ENCODE peak calls at places on chromosome 9, in ten cellular contexts. Z, V, K, G, U, A, O, F, L and J are unnamed samples.

GRCh38 chr9:98334796-98335195 is 79.3 kb upstream of the TBC1D2 start:
- DNase-seq in Z (no peak), V (no peak), K (no peak), G (no peak), U (no peak), A (no peak), O (no peak), F (no peak), L (no peak), J (no peak)

GRCh38 chr9:80012557-80013330 is 441.0 kb downstream of the TLE4 start:
- DNase-seq in Z (no peak), V (no peak), K (no peak), G (no peak), U (no peak), A (no peak), O (no peak), F (no peak), L (no peak), J (no peak)

GRCh38 chr9:70205366-70206020 is 53.3 kb upstream of the SMC5 start:
- DNase-seq in Z (no peak), V (no peak), K (no peak), G (no peak), U (no peak), A (no peak), O (no peak), F (no peak), L (no peak), J (no peak)

GRCh38 chr9:114896344-114896743 is 34.0 kb downstream of the TNFSF8 start:
- DNase-seq in Z (no peak), V (no peak), K (no peak), G (no peak), U (no peak), A (no peak), O (no peak), F (no peak), L (no peak), J (no peak)

GRCh38 chr9:131111186-131111853 is 14.1 kb upstream of the NUP214 start:
- DNase-seq in Z (no peak), V (no peak), K (no peak), G (no peak), U (no peak), A (no peak), O (no peak), F (peak), L (no peak), J (no peak)

GRCh38 chr9:116482740-116483139 is 204.4 kb upstream of the TRIM32 start:
- DNase-seq in Z (no peak), V (no peak), K (no peak), G (no peak), U (no peak), A (no peak), O (no peak), F (no peak), L (peak), J (no peak)

GRCh38 chr9:14058078-14058688 is 255.8 kb downstream of the NFIB start:
- DNase-seq in Z (no peak), V (no peak), K (no peak), G (no peak), U (no peak), A (no peak), O (peak), F (no peak), L (no peak), J (no peak)

GRCh38 chr9:100011062-100011681 is 87.6 kb downstream of the ERP44 start:
- DNase-seq in Z (no peak), V (peak), K (peak), G (no peak), U (no peak), A (no peak), O (peak), F (peak), L (no peak), J (no peak)

GRCh38 chr9:125100822-125101221 is 42.5 kb downstream of the SCAI start:
- DNase-seq in Z (no peak), V (no peak), K (no peak), G (no peak), U (no peak), A (no peak), O (no peak), F (no peak), L (no peak), J (no peak)

GRCh38 chr9:137441289-137441934 is at the start of gene ENTPD8:
- DNase-seq in Z (no peak), V (peak), K (no peak), G (no peak), U (no peak), A (no peak), O (no peak), F (no peak), L (no peak), J (peak)

GRCh38 chr9:1198085-1198484 is 147.9 kb downstream of the DMRT2 start:
- DNase-seq in Z (no peak), V (no peak), K (peak), G (no peak), U (no peak), A (no peak), O (peak), F (peak), L (no peak), J (no peak)

GRCh38 chr9:128394404-128395168 is 23.4 kb downstream of the URM1 start:
- DNase-seq in Z (no peak), V (no peak), K (no peak), G (no peak), U (no peak), A (no peak), O (no peak), F (no peak), L (no peak), J (no peak)

GRCh38 chr9:108953983-108954574 is 19.9 kb downstream of the ABITRAM start:
- DNase-seq in Z (no peak), V (peak), K (peak), G (no peak), U (no peak), A (no peak), O (peak), F (peak), L (peak), J (no peak)

GRCh38 chr9:126366366-126367011 is 39.9 kb downstream of the MVB12B start:
- DNase-seq in Z (no peak), V (no peak), K (no peak), G (no peak), U (no peak), A (no peak), O (no peak), F (no peak), L (no peak), J (no peak)

GRCh38 chr9:5557606-5558587 is 47.6 kb downstream of the PDCD1LG2 start:
- DNase-seq in Z (peak), V (no peak), K (peak), G (no peak), U (no peak), A (no peak), O (no peak), F (no peak), L (peak), J (no peak)

GRCh38 chr9:128600111-128600510 is 47.7 kb downstream of the SPTAN1 start:
- DNase-seq in Z (no peak), V (no peak), K (no peak), G (no peak), U (no peak), A (no peak), O (no peak), F (no peak), L (no peak), J (no peak)

GRCh38 chr9:130064621-130065020 is 10.9 kb downstream of the GPR107 start:
- DNase-seq in Z (no peak), V (no peak), K (no peak), G (no peak), U (no peak), A (no peak), O (no peak), F (no peak), L (no peak), J (no peak)

GRCh38 chr9:125821078-125821477 is 73.9 kb downstream of the PBX3 start:
- DNase-seq in Z (no peak), V (no peak), K (no peak), G (no peak), U (no peak), A (no peak), O (no peak), F (no peak), L (no peak), J (no peak)

GRCh38 chr9:128081052-128081451 is 13.0 kb downstream of the SLC25A25 start:
- DNase-seq in Z (no peak), V (no peak), K (peak), G (no peak), U (peak), A (no peak), O (peak), F (peak), L (peak), J (no peak)

GRCh38 chr9:38048319-38048969 is 20.6 kb downstream of the SHB start:
- DNase-seq in Z (no peak), V (no peak), K (peak), G (no peak), U (no peak), A (no peak), O (peak), F (no peak), L (no peak), J (no peak)

GRCh38 chr9:37248651-37249163 is 128.3 kb downstream of the ZCCHC7 start:
- DNase-seq in Z (no peak), V (no peak), K (no peak), G (no peak), U (no peak), A (no peak), O (no peak), F (no peak), L (no peak), J (no peak)

GRCh38 chr9:120711354-120711753 is 2.9 kb downstream of the MEGF9 start:
- DNase-seq in Z (no peak), V (peak), K (no peak), G (no peak), U (no peak), A (no peak), O (no peak), F (no peak), L (no peak), J (no peak)

GRCh38 chr9:137396227-137396626 is 26.7 kb downstream of the EXD3 start:
- DNase-seq in Z (no peak), V (peak), K (peak), G (no peak), U (no peak), A (no peak), O (peak), F (peak), L (no peak), J (no peak)

GRCh38 chr9:6106576-6107339 is 91.3 kb upstream of the RANBP6 start:
- DNase-seq in Z (no peak), V (peak), K (peak), G (no peak), U (peak), A (no peak), O (peak), F (peak), L (peak), J (no peak)

GRCh38 chr9:136346157-136346481 is 17.4 kb downstream of the DNLZ start:
- DNase-seq in Z (no peak), V (no peak), K (no peak), G (no peak), U (no peak), A (no peak), O (no peak), F (no peak), L (no peak), J (no peak)

GRCh38 chr9:136343884-136344269 is 16.5 kb downstream of the GPSM1 start:
- DNase-seq in Z (no peak), V (no peak), K (no peak), G (no peak), U (no peak), A (no peak), O (no peak), F (no peak), L (no peak), J (no peak)

GRCh38 chr9:136346927-136347465 is 16.5 kb downstream of the DNLZ start:
- DNase-seq in Z (no peak), V (no peak), K (no peak), G (no peak), U (no peak), A (no peak), O (no peak), F (no peak), L (no peak), J (no peak)

GRCh38 chr9:136344544-136345280 is 17.4 kb downstream of the GPSM1 start:
- DNase-seq in Z (no peak), V (no peak), K (no peak), G (no peak), U (no peak), A (no peak), O (no peak), F (no peak), L (no peak), J (no peak)

GRCh38 chr9:136345281-136346156 is 18.0 kb downstream of the DNLZ start:
- DNase-seq in Z (no peak), V (peak), K (peak), G (no peak), U (peak), A (no peak), O (peak), F (peak), L (peak), J (peak)
- TF ChIP-seq CTCF in Z (no peak), V (peak), K (peak), G (peak), U (peak), A (no peak), O (peak), F (peak), L (peak), J (peak)

DNA sequence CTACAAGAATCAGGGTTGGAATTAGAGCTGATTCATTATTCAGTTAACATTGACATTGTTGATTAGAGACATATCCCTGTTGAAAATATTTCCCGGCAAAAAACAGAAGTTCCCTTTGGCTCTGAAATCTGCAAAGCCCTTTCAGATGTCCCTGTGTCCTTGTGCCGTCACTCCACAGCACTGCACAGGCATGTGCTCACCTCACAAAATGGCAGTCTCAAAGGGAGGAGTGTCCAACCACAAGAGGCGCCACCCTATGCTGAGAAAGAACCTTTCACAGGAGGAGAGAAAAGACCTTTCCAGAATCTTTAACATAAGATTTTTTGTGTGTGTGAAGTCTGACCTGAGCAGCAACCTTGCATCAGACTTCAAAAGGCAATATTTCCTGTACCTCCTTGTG is 112.8 kb upstream of the PRSS3 start:
- DNase-seq in Z (no peak), V (no peak), K (no peak), G (no peak), U (no peak), A (no peak), O (no peak), F (no peak), L (no peak), J (no peak)
- TF ChIP-seq CTCF in Z (no peak), V (no peak), K (no peak), G (no peak), U (no peak), A (no peak), O (no peak), F (peak), L (no peak), J (no peak)

DNA sequence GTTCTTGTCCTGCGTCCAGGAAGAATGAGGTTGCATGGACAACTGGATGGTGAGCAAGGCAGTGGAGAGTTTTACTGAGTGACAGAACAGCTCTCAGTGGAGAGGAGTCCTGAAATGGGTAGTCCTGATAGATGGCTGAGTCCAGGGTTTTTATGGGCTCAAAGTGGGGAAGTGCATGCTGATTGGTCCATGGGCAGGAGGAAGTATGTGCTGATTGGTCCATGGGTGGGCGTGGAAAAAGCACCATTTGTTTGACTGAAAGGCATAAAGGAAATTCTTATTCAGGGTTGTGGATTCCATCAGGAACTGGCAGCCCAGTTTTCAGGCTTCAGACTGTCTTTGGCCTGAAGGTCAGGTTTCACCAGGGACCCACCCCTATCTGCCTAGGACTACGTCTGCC is 10.6 kb downstream of the FSD1L start:
- DNase-seq in Z (no peak), V (no peak), K (no peak), G (no peak), U (no peak), A (no peak), O (no peak), F (no peak), L (no peak), J (no peak)
- TF ChIP-seq CTCF in Z (no peak), V (no peak), K (no peak), G (no peak), U (no peak), A (no peak), O (no peak), F (no peak), L (no peak), J (no peak)

GRCh38 chr9:34547960-34548603 is 25.3 kb upstream of the ENHO start:
- DNase-seq in Z (no peak), V (peak), K (peak), G (no peak), U (peak), A (no peak), O (peak), F (peak), L (peak), J (peak)
- TF ChIP-seq CTCF in Z (peak), V (peak), K (peak), G (no peak), U (peak), A (peak), O (peak), F (peak), L (peak), J (peak)

GRCh38 chr9:72362680-72363139 is 2.3 kb downstream of the ZFAND5 start:
- DNase-seq in Z (no peak), V (peak), K (peak), G (peak), U (peak), A (no peak), O (peak), F (peak), L (peak), J (no peak)

GRCh38 chr9:72363226-72363625 is 1.8 kb downstream of the ZFAND5 start:
- DNase-seq in Z (no peak), V (peak), K (no peak), G (no peak), U (no peak), A (no peak), O (no peak), F (no peak), L (no peak), J (no peak)

GRCh38 chr9:72365525-72366256 is 683 bp upstream of the ZFAND5 start:
- DNase-seq in Z (peak), V (peak), K (peak), G (no peak), U (peak), A (peak), O (peak), F (peak), L (peak), J (peak)

GRCh38 chr9:72363908-72364678 is 915 bp downstream of the ZFAND5 start:
- DNase-seq in Z (peak), V (peak), K (peak), G (no peak), U (peak), A (peak), O (peak), F (no peak), L (peak), J (peak)

GRCh38 chr9:72364679-72365524 is at the start of gene ZFAND5:
- DNase-seq in Z (peak), V (peak), K (peak), G (peak), U (peak), A (peak), O (peak), F (peak), L (peak), J (peak)
- TF ChIP-seq CTCF in Z (no peak), V (peak), K (no peak), G (peak), U (peak), A (no peak), O (no peak), F (peak), L (peak), J (peak)

GRCh38 chr9:93825348-93826115 is 129.6 kb downstream of the BARX1 start:
- DNase-seq in Z (no peak), V (no peak), K (no peak), G (no peak), U (no peak), A (no peak), O (no peak), F (no peak), L (no peak), J (no peak)

GRCh38 chr9:93826209-93826608 is 128.9 kb downstream of the BARX1 start:
- DNase-seq in Z (no peak), V (peak), K (no peak), G (no peak), U (no peak), A (no peak), O (no peak), F (no peak), L (no peak), J (peak)

GRCh38 chr9:93828331-93829097 is 126.6 kb downstream of the BARX1 start:
- DNase-seq in Z (no peak), V (no peak), K (no peak), G (no peak), U (no peak), A (no peak), O (no peak), F (no peak), L (no peak), J (no peak)

GRCh38 chr9:93827545-93828330 is 127.4 kb downstream of the BARX1 start:
- DNase-seq in Z (no peak), V (peak), K (peak), G (no peak), U (peak), A (no peak), O (peak), F (peak), L (no peak), J (peak)

GRCh38 chr9:93826905-93827544 is 128.1 kb downstream of the BARX1 start:
- DNase-seq in Z (no peak), V (no peak), K (no peak), G (no peak), U (no peak), A (no peak), O (no peak), F (no peak), L (no peak), J (no peak)
- TF ChIP-seq CTCF in Z (peak), V (no peak), K (no peak), G (no peak), U (no peak), A (peak), O (no peak), F (no peak), L (no peak), J (no peak)

DNA sequence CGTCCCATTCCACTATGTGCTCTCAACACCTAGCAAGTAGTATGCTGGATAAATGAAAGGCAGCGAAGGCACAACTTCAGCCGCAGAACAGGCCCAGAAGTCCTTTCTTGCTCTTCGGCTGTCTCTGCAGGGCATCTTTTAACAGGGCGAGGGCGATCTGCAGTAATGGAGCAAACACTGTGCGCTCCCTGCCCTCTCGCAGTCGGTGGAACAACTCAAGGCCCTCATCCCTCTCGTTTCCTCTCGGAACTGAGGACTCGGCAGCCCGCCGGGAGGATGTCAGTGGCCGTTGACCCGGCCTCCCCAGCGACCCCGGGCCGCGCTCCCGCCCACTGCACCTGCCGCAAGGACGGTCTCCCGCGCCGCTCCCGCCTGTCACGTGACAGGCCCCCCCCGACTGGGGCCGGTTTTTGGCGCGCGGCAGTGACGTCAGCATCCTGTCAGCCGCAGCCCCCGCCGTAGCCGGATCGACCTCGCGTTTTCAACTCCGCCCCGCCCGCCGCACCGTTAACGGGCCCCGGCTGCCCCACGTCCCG is 1.1 kb downstream of the ZNF367 start:
- DNase-seq in Z (peak), V (peak), K (peak), G (peak), U (peak), A (peak), O (peak), F (peak), L (peak), J (peak)
- TF ChIP-seq CTCF in Z (no peak), V (no peak), K (peak), G (no peak), U (peak), A (no peak), O (peak), F (no peak), L (no peak), J (no peak)